ENCODE peak calls at places on chromosome 22, in five cellular contexts. Z is colonic mucosa, U is esophagus squamous epithelium, D is PC-9, Y is psoas muscle. E is an unnamed sample. For H3K4me1, the result is how much of the 10 kb centered on the place peaks cover.

GRCh38 chr22:22810018-22810427 is 77.6 kb upstream of the IGLL5 start:
- DNase-seq in Z (no peak), U (no peak), D (no peak), Y (peak), E (peak)

GRCh38 chr22:32567544-32567943 is 92.9 kb downstream of the FBXO7 start:
- DNase-seq in Z (no peak), U (no peak), D (no peak), Y (no peak), E (no peak)

GRCh38 chr22:31250740-31251330 is 38.7 kb downstream of the LIMK2 start:
- DNase-seq in Z (no peak), U (no peak), D (no peak), Y (no peak), E (peak)

GRCh38 chr22:19717691-19718254 is 3.5 kb downstream of the SEPTIN5 start:
- DNase-seq in Z (peak), U (no peak), D (peak), Y (peak), E (peak)

GRCh38 chr22:43152355-43153071 is 1.2 kb downstream of the TSPO start:
- DNase-seq in Z (peak), U (peak), D (peak), Y (peak), E (no peak)

GRCh38 chr22:32985899-32986772 is 72.0 kb downstream of the SYN3 start:
- DNase-seq in Z (peak), U (no peak), D (peak), Y (no peak), E (peak)

GRCh38 chr22:21933413-21933812 is 19.2 kb downstream of the PPM1F start:
- DNase-seq in Z (no peak), U (no peak), D (no peak), Y (no peak), E (no peak)

GRCh38 chr22:45008853-45009751 is 703 bp downstream of the PHF21B start:
- DNase-seq in Z (no peak), U (no peak), D (no peak), Y (no peak), E (peak)

GRCh38 chr22:22463855-22464540 is 44.5 kb downstream of the ZNF280B start:
- DNase-seq in Z (peak), U (no peak), D (peak), Y (no peak), E (peak)

GRCh38 chr22:29635734-29636357 is 32.4 kb downstream of the NF2 start:
- DNase-seq in Z (no peak), U (no peak), D (no peak), Y (no peak), E (peak)

GRCh38 chr22:38316340-38317236 is 645 bp downstream of the CSNK1E start:
- DNase-seq in Z (peak), U (no peak), D (peak), Y (peak), E (no peak)

GRCh38 chr22:32578752-32579151 is 104.1 kb downstream of the FBXO7 start:
- DNase-seq in Z (no peak), U (no peak), D (no peak), Y (no peak), E (no peak)

GRCh38 chr22:42286205-42286604 is 15.8 kb upstream of the TCF20 start:
- DNase-seq in Z (no peak), U (no peak), D (no peak), Y (no peak), E (no peak)

DNA sequence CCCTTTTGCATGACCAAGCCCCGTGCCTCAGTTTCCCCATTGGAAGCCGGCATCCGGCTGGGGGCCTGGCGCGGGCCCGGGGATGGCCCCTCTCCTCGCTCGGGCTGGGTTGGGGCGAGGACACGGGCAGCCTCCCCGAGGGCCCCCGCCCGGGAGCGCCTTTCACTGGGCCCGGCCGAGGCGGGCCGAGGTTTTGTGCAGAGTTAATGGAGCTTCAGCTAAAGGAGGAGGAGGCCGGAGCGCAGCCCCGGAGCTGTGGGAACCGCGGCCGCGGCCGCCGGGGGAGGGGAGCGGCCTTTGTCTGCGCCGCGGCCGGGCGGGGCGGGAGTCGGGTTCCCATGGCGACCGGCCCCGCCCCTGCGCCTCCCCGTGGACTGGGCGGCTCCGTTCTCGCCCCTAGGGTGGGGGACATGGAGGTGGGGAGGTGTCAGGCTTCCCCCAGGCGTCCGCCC is 1.4 kb upstream of the MAPK11 start:
- DNase-seq in Z (peak), U (no peak), D (peak), Y (no peak), E (peak)
- TF ChIP-seq CTCF in Z (no peak), U (peak), D (peak), Y (no peak), E (peak)

GRCh38 chr22:36409067-36409466 is 21.3 kb upstream of the MYH9 start:
- DNase-seq in Z (no peak), U (no peak), D (no peak), Y (no peak), E (no peak)
- H3K4me3 ChIP-seq in Z (peak), U (no peak), D (peak), Y (no peak), E (peak)

DNA sequence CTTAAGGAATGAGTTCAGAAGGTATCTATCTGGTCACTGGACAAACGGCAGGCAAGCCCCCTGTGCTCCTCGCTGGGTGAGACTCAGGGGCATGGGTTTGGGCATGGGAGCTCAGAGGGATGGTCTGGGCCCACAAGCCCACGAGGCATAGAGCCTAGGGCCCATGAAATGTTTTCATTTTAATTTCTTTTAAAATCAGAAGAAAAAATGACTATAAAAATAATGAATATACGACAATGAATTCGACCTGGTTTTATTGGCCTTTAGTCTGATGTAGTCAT is 77.9 kb upstream of the WNT7B start:
- DNase-seq in Z (no peak), U (no peak), D (no peak), Y (peak), E (no peak)
- H3K4me1 ChIP-seq in Z (under half), U (half or more), D (under half), Y (half or more), E (under half)

GRCh38 chr22:18001040-18001893 is 23.1 kb downstream of the MICAL3 start:
- DNase-seq in Z (peak), U (peak), D (peak), Y (peak), E (peak)
- TF ChIP-seq CTCF in Z (no peak), U (peak), D (peak), Y (peak), E (peak)

DNA sequence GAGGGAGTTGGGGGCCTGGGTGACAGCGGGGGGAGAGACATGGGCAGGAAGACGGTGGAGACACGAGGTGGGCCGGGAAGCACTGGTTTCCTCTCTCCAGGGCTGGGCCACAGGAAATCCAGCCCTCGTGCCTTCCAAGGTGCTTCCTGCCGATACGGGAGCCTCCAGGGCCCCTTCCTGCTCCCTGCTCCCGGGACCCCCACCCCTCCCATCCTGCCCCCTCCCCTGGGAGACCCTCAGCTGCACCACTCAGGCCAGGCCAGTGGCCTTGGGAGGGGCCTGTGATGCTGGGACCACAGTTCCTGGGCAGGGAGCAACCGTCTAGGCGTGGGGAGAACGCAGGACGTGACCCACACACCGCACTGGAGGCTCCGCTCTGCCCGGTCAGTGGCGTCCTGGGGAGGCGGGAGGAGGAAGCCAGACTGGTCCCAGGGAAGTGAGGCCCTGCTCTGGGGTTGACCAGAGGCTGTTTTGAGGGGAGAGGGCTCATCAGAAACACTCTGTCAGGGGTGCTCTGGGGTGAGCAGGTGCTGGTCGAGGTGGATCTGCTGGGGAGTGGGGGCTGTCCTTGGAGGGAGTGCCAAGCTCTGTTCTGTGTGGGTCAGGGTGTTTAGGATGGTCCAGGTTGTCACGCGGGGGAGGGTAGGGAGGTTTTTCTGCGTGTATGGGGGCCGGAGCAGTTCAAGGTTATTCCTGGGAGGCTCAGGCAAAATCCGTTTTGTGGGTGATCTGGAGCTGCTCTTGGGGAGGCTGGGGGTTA is at the start of gene SHANK3:
- DNase-seq in Z (no peak), U (no peak), D (no peak), Y (peak), E (no peak)
- H3K4me3 ChIP-seq in Z (peak), U (peak), D (peak), Y (peak), E (no peak)

GRCh38 chr22:49953680-49954344 is 6.8 kb upstream of the PIM3 start:
- DNase-seq in Z (no peak), U (no peak), D (no peak), Y (peak), E (no peak)

GRCh38 chr22:49951001-49951677 is 9.4 kb upstream of the PIM3 start:
- DNase-seq in Z (peak), U (no peak), D (peak), Y (no peak), E (peak)

GRCh38 chr22:49953027-49953679 is 7.4 kb upstream of the PIM3 start:
- DNase-seq in Z (no peak), U (no peak), D (peak), Y (no peak), E (no peak)

GRCh38 chr22:49951678-49951985 is 8.9 kb upstream of the PIM3 start:
- DNase-seq in Z (no peak), U (no peak), D (no peak), Y (no peak), E (no peak)

GRCh38 chr22:49951986-49952896 is 8.3 kb upstream of the PIM3 start:
- DNase-seq in Z (no peak), U (no peak), D (peak), Y (no peak), E (peak)
- H3K4me1 ChIP-seq in Z (under half), U (half or more), D (under half), Y (under half), E (half or more)

GRCh38 chr22:25892678-25893077 is 150.7 kb downstream of the MYO18B start:
- DNase-seq in Z (no peak), U (no peak), D (no peak), Y (no peak), E (no peak)
- TF ChIP-seq CTCF in Z (no peak), U (no peak), D (no peak), Y (no peak), E (no peak)

GRCh38 chr22:26168199-26168915 is 905 bp upstream of the SEZ6L start:
- DNase-seq in Z (no peak), U (no peak), D (no peak), Y (no peak), E (no peak)
- H3K4me3 ChIP-seq in Z (no peak), U (no peak), D (no peak), Y (no peak), E (no peak)

DNA sequence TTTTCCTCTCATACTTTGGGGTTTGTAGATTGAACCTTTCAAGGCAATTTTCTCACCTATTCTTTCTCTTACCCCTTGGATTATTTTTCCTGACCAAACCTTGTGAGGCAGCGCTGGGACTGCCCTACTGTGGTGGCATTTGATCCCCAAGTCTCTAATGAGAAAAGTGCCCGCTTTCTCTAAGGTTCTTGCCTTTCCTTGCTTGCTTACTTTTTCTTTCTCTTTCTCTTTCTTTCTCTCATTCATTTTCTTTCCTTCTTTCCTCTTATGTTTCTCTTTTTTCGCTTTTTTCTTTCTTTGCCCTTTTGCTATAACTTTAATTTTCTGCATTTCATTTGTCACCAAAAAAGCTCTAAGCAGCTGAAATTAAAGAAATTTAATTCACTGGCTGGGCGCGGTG is 40.7 kb upstream of the ADSL start:
- DNase-seq in Z (no peak), U (no peak), D (no peak), Y (no peak), E (no peak)
- H3K4me1 ChIP-seq in Z (under half), U (under half), D (under half), Y (under half), E (under half)

E was measured in Caco-2.